ENCODE peak calls at places on chromosomes 7 and 10, in seven cellular contexts. L is colonic mucosa, R is right lobe of liver, S is brain microvascular endothelial cell, B is suprapubic skin, G is GM06990, F is kidney epithelial cell. N is an unnamed sample.

GRCh38 chr10:43673471-43673870 is 24.8 kb upstream of the ZNF32 start:
- DNase-seq in L (no peak), R (no peak), S (no peak), B (no peak), G (no peak), F (no peak), N (no peak)

GRCh38 chr10:125006921-125007391 is 65.0 kb downstream of the ZRANB1 start:
- DNase-seq in L (no peak), R (no peak), S (no peak), B (peak), G (no peak), F (no peak), N (peak)

GRCh38 chr10:133164816-133165555 is 5.0 kb downstream of the KNDC1 start:
- DNase-seq in L (no peak), R (no peak), S (no peak), B (no peak), G (no peak), F (no peak), N (no peak)

GRCh38 chr10:83522881-83523386 is 616.4 kb upstream of the GHITM start:
- DNase-seq in L (no peak), R (no peak), S (peak), B (no peak), G (no peak), F (peak), N (no peak)

GRCh38 chr10:119207713-119208552 is 562 bp downstream of the GRK5 start:
- DNase-seq in L (peak), R (peak), S (peak), B (peak), G (peak), F (no peak), N (peak)

GRCh38 chr7:138204989-138205298 is 128.7 kb downstream of the AKR1D1 start:
- DNase-seq in L (no peak), R (no peak), S (no peak), B (no peak), G (no peak), F (no peak), N (no peak)

GRCh38 chr7:141071260-141071854 is 2.5 kb upstream of the TMEM178B start:
- DNase-seq in L (no peak), R (peak), S (no peak), B (no peak), G (no peak), F (no peak), N (no peak)

GRCh38 chr7:146960747-146961416 is 844.3 kb downstream of the CNTNAP2 start:
- DNase-seq in L (no peak), R (no peak), S (no peak), B (no peak), G (no peak), F (no peak), N (no peak)

GRCh38 chr7:90229728-90230127 is 15.2 kb upstream of the CFAP69 start:
- DNase-seq in L (no peak), R (no peak), S (no peak), B (no peak), G (no peak), F (no peak), N (no peak)
- TF ChIP-seq CTCF in L (no peak), R (no peak), S (no peak), B (no peak), G (no peak), F (no peak), N (no peak)

GRCh38 chr7:27921081-27921836 is 181.3 kb downstream of the TAX1BP1 start:
- DNase-seq in L (peak), R (no peak), S (peak), B (no peak), G (peak), F (peak), N (peak)
- TF ChIP-seq CTCF in L (peak), R (peak), S (peak), B (no peak), G (peak), F (peak), N (peak)

GRCh38 chr10:48400850-48401220 is 94.4 kb downstream of the MAPK8 start:
- DNase-seq in L (no peak), R (no peak), S (no peak), B (no peak), G (no peak), F (no peak), N (no peak)

GRCh38 chr10:48410503-48410902 is 104.0 kb downstream of the MAPK8 start:
- DNase-seq in L (no peak), R (no peak), S (no peak), B (no peak), G (no peak), F (no peak), N (no peak)

GRCh38 chr10:48411510-48411909 is 105.0 kb downstream of the MAPK8 start:
- DNase-seq in L (no peak), R (no peak), S (no peak), B (no peak), G (no peak), F (no peak), N (no peak)

GRCh38 chr10:48404646-48405045 is 98.2 kb downstream of the MAPK8 start:
- DNase-seq in L (no peak), R (no peak), S (no peak), B (no peak), G (no peak), F (no peak), N (no peak)

DNA sequence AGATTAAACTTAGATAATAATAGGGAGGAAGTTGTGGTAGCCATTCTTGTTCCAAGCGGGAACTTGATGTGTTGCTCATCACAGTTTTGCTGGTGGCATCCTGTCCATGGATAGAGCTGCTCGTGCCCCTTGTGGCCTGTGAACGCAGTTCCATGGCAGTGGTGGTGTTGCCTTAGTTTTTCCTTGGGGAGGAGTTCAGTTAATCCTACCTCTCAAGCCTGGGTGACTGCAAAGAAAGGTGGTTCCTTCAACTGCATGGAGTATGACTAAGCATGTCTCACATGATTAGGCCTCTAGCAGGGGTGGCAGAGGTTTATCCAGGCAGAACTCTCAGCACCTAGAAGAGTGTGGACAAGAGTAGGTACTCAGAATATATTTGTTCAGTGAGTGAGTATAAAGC is 99.7 kb downstream of the MAPK8 start:
- DNase-seq in L (no peak), R (no peak), S (peak), B (no peak), G (no peak), F (peak), N (peak)
- TF ChIP-seq CTCF in L (no peak), R (no peak), S (peak), B (no peak), G (no peak), F (peak), N (no peak)

DNA sequence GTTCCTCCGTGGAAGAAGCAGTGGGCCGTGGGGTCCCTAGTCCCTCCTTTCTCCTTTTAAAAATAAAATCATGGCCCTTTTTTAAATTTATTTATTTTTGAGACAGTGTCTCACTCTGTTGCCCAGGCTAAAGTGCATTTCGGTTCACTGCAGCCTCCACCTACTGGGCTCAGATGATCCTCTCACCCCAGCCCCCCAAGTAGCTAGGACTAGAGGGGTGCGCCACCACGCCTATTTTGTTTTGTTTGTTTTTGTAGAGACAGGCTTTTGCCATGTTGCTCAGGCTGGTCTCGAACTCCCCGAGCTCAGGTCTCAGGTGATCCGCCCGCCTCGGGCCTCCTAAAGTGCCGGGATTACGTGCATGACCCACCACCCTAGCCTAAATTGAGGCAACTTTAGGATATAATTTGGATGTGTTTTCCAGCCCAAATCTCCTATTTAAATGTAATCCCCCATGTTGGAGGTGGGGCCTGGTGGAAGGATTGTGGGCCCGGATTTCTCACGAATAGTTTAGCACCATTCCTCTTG is 796 bp downstream of the ZNF736 start:
- DNase-seq in L (no peak), R (no peak), S (no peak), B (no peak), G (peak), F (no peak), N (no peak)
- TF ChIP-seq CTCF in L (no peak), R (no peak), S (no peak), B (no peak), G (no peak), F (no peak), N (no peak)

GRCh38 chr10:36725581-36726520 is 399.5 kb upstream of the ANKRD30A start:
- DNase-seq in L (no peak), R (no peak), S (peak), B (no peak), G (no peak), F (peak), N (peak)
- TF ChIP-seq CTCF in L (no peak), R (peak), S (peak), B (no peak), G (peak), F (peak), N (no peak)

GRCh38 chr7:151984612-151985011 is 28.4 kb downstream of the GALNTL5 start:
- DNase-seq in L (no peak), R (no peak), S (no peak), B (no peak), G (no peak), F (no peak), N (no peak)
- TF ChIP-seq CTCF in L (no peak), R (no peak), S (no peak), B (no peak), G (no peak), F (no peak), N (no peak)